ENCODE peak calls at places on chromosomes 12 and 14, in five cellular contexts. G is WERI-Rb-1, E is HFFc6, Z is WTC11, F is AG04450. Y is an unnamed sample.
A peak's percentile ranks its signal among the peaks of the same experiment; 100 is the strongest.

GRCh38 chr14:65179918-65180724 is 77.8 kb upstream of the MAX start:
- DNase-seq in G (no peak), E (peak; percentile 88), Z (no peak), F (peak; percentile 65), Y (peak; percentile 66)

GRCh38 chr14:100906420-100906819 is 2.9 kb upstream of the RTL1 start:
- DNase-seq in F (no peak), G (no peak), E (no peak), Z (peak; percentile 61), Y (peak; percentile 12)

GRCh38 chr12:122126713-122127597 is 47.1 kb downstream of the IL31 start:
- DNase-seq in F (no peak), E (no peak), G (no peak), Z (no peak), Y (no peak)

GRCh38 chr12:19780460-19780859 is 341.2 kb downstream of the AEBP2 start:
- DNase-seq in Z (no peak), F (no peak), G (no peak), E (no peak), Y (no peak)

GRCh38 chr12:101642115-101643067 is 47.6 kb downstream of the MYBPC1 start:
- DNase-seq in E (no peak), Z (peak; percentile 85), F (no peak), G (no peak), Y (no peak)

GRCh38 chr14:101371691-101372493 is 189.4 kb upstream of the DIO3 start:
- DNase-seq in G (no peak), Z (no peak), E (no peak), F (no peak), Y (no peak)

GRCh38 chr12:122306407-122306806 is 40.1 kb upstream of the VPS33A start:
- DNase-seq in F (no peak), Z (peak; percentile 44), E (no peak), G (no peak), Y (no peak)

GRCh38 chr14:104820669-104821228 is 19.8 kb downstream of the ZBTB42 start:
- DNase-seq in G (peak; percentile 92), E (peak; percentile 60), Z (peak; percentile 76), F (peak; percentile 37), Y (no peak)

GRCh38 chr12:120013659-120014380 is 24.8 kb downstream of the BICDL1 start:
- DNase-seq in E (no peak), G (no peak), F (no peak), Z (no peak), Y (peak; percentile 63)

GRCh38 chr14:25150401-25150800 is 100.5 kb upstream of the STXBP6 start:
- DNase-seq in F (no peak), E (peak; percentile 30), Z (no peak), G (no peak), Y (no peak)

GRCh38 chr12:108833355-108833733 is 24.0 kb downstream of the SSH1 start:
- DNase-seq in Z (no peak), E (peak; percentile 91), F (no peak), G (no peak), Y (no peak)

GRCh38 chr12:31518680-31519227 is 72.2 kb downstream of the DENND5B start:
- DNase-seq in F (peak; percentile 99), G (no peak), E (peak; percentile 99), Z (peak; percentile 31), Y (no peak)

GRCh38 chr12:42960087-42960527 is 370.6 kb upstream of the PRICKLE1 start:
- DNase-seq in Z (no peak), F (no peak), G (no peak), E (no peak), Y (no peak)

GRCh38 chr14:85532981-85533820 is 3.3 kb downstream of the FLRT2 start:
- DNase-seq in G (peak; percentile 66), E (peak; percentile 84), Z (peak; percentile 78), F (no peak), Y (peak; percentile 7)

GRCh38 chr14:68704736-68705720 is 87.8 kb downstream of the ZFP36L1 start:
- DNase-seq in G (no peak), E (no peak), F (no peak), Z (no peak), Y (no peak)

GRCh38 chr12:4281173-4281654 is 7.7 kb downstream of the CCND2 start:
- DNase-seq in E (no peak), Z (no peak), F (no peak), G (no peak), Y (no peak)

GRCh38 chr14:57976701-57977100 is 110.8 kb upstream of the SLC35F4 start:
- DNase-seq in F (no peak), G (no peak), Z (no peak), E (no peak), Y (no peak)

GRCh38 chr12:110012137-110012536 is 12.9 kb downstream of the ANKRD13A start:
- DNase-seq in E (no peak), Z (no peak), F (no peak), G (no peak), Y (no peak)

GRCh38 chr14:42420071-42420470 is 813.4 kb downstream of the LRFN5 start:
- DNase-seq in Z (no peak), E (no peak), G (no peak), F (no peak), Y (no peak)

GRCh38 chr12:102735104-102735503 is 181.9 kb downstream of the PAH start:
- DNase-seq in F (no peak), G (no peak), Z (no peak), E (no peak), Y (peak; percentile 53)

GRCh38 chr12:94829552-94829951 is 173.9 kb downstream of the NDUFA12 start:
- DNase-seq in E (no peak), F (no peak), G (no peak), Z (no peak), Y (no peak)

GRCh38 chr14:77311217-77311616 is 9.5 kb downstream of the POMT2 start:
- DNase-seq in G (peak; percentile 71), F (no peak), E (no peak), Z (no peak), Y (no peak)

GRCh38 chr14:37480446-37481290 is 114.4 kb downstream of the FOXA1 start:
- DNase-seq in Z (no peak), G (no peak), E (no peak), F (no peak), Y (no peak)

GRCh38 chr12:57795354-57795753 is 12.8 kb downstream of the TSFM start:
- DNase-seq in Z (no peak), G (no peak), F (no peak), E (peak; percentile 70), Y (no peak)

GRCh38 chr12:11763760-11764520 is 114.5 kb downstream of the ETV6 start:
- DNase-seq in F (peak; percentile 72), G (no peak), E (peak; percentile 71), Z (no peak), Y (no peak)

GRCh38 chr12:1592444-1593231 is 1.7 kb downstream of the FBXL14 start:
- DNase-seq in F (no peak), E (peak; percentile 59), G (peak; percentile 23), Z (peak; percentile 57), Y (peak; percentile 64)

DNA sequence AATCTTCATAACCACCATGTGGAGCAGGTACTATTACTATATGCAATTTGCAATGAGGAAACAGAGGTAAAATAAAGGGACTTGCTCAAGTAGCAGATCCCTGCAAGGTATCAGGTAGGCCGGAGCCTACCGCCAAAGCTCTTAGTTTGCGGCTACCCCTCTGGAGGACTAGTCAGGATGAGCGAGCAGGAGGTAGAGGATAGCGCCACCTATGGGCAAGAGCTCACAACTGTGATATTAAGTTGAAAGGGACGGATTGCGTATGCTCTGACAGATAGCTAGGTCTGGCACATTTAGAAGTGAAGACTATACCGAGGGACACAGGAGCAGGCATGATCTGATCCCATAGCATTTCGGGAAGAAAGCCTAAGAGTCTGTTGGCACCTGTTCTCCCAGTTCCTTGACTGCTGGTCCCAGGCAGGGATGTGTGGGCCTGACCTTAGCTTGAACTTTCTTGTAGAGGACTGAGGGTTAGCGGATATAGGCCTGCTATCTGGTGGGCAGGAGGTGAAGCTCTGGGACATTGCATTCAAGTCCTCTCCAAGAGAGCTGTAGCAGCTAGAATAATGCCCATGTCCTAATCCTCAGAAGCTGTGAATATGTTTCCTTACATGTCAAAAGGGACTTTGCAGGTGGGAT is 48.0 kb downstream of the SLC17A8 start:
- DNase-seq in Z (peak; percentile 87), E (no peak), F (no peak), G (peak; percentile 76), Y (peak; percentile 20)
- TF ChIP-seq CTCF in Z (peak; percentile 77), E (peak; percentile 73), F (peak; percentile 61), G (peak; percentile 80), Y (peak; percentile 64)

GRCh38 chr12:30357712-30358111 is 338.0 kb downstream of the IPO8 start:
- DNase-seq in Z (no peak), E (no peak), G (no peak), F (no peak), Y (no peak)
- TF ChIP-seq CTCF in Z (no peak), E (no peak), G (no peak), F (no peak), Y (no peak)

DNA sequence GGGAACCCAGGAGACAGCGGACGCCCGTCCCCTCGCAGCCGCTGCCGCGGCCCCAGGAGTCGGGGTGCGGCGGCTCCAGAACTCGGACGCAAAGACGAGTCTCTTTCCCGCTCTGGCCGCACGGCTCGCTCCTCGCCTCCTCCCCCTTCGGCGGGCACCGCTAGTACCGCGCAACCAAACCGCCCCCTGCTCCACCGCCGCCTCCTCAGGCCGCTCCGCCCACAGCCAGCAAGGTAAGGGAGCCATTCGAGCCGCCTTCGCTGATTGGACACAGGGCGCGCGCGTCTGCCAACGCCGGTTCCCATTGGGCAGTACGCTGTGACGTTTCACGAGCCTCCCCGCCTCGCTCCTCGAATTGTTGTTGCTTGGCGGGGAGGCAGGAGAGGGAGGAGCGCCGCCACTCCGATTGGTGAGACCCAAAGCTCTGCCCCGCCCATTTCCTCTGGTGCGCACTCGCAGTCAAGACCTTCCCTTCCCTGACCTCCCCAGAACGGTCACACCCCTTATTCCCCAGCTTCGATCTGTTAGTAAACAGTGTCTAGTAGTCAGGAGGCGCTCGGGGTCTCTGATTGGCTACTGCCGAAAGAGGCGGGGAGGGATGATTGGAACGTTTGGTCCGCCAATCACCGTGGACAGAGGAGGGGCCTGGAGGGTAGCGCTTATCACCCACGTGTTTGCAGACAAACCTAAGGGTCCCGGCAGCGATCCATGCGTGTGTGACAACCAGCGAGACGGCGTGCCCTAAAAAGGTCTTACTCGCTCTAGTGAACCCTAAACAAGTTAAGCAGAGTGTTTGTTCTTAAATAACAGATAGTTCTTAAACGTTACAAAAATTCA is at the start of gene RPS6KA5:
- DNase-seq in Z (peak; percentile 100), E (peak; percentile 100), F (peak; percentile 100), G (peak; percentile 100), Y (peak; percentile 95)
- TF ChIP-seq CTCF in Z (no peak), E (no peak), F (no peak), G (no peak), Y (no peak)

GRCh38 chr14:89630096-89630829 is 213.2 kb upstream of the FOXN3 start:
- DNase-seq in G (no peak), Z (no peak), F (no peak), E (peak; percentile 37), Y (no peak)

GRCh38 chr14:89625208-89625987 is 208.4 kb upstream of the FOXN3 start:
- DNase-seq in G (no peak), Z (no peak), E (no peak), F (no peak), Y (no peak)

GRCh38 chr14:89625988-89626806 is 209.2 kb upstream of the FOXN3 start:
- DNase-seq in E (no peak), F (no peak), G (no peak), Z (no peak), Y (no peak)

GRCh38 chr14:89628521-89628920 is 211.5 kb upstream of the FOXN3 start:
- DNase-seq in E (no peak), G (no peak), Z (no peak), F (no peak), Y (no peak)

DNA sequence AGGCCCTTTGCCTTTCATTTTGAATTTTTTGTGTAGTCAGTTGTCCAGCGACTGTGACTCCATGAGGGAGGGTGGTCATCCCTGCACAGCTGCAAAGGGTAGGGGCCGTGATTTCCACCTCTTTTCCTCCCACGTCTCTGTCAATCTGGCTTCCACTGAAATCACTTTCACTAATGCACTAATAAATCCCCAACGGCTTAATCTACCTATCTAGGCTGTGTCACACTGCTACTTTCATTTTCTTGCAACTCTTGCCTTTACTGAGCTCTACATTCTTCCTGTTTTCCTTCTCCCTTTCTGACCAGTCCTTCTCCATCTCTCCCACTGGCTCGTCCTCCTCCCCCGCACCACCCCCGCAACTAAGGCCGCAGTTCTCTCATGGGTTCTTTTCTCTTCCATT is 212.3 kb upstream of the FOXN3 start:
- DNase-seq in F (no peak), E (no peak), G (no peak), Z (no peak), Y (no peak)
- TF ChIP-seq CTCF in F (no peak), E (no peak), G (no peak), Z (no peak), Y (no peak)